ENCODE peak calls at places on chromosomes 1 and 21, in four cellular contexts. Z, E, S and C are unnamed samples.

GRCh38 chr1:230303822-230304221 is 122.3 kb downstream of the PGBD5 start:
- DNase-seq in E (peak), Z (no peak), S (no peak), C (no peak)

GRCh38 chr1:85494074-85494956 is 29.4 kb upstream of the DDAH1 start:
- DNase-seq in S (no peak), Z (no peak), E (no peak), C (no peak)

GRCh38 chr1:153536618-153537375 is 1.0 kb upstream of the S100A6 start:
- DNase-seq in E (no peak), S (no peak), Z (no peak), C (peak)

GRCh38 chr1:21261551-21262281 is 28.5 kb downstream of the ECE1 start:
- DNase-seq in S (no peak), Z (no peak), E (peak), C (peak)

GRCh38 chr1:174247472-174247871 is 88.2 kb downstream of the RABGAP1L start:
- DNase-seq in E (no peak), Z (no peak), S (no peak), C (no peak)

GRCh38 chr1:60427194-60427593 is 353.6 kb upstream of the C1orf87 start:
- DNase-seq in Z (no peak), E (no peak), S (no peak), C (no peak)

GRCh38 chr1:113396102-113396501 is 5.8 kb downstream of the MAGI3 start:
- DNase-seq in S (no peak), E (no peak), Z (no peak), C (no peak)

GRCh38 chr21:41573902-41574690 is 66.1 kb upstream of the TMPRSS2 start:
- DNase-seq in E (no peak), Z (no peak), S (no peak), C (no peak)

GRCh38 chr1:160547371-160547901 is 24.4 kb upstream of the SLAMF6 start:
- DNase-seq in Z (no peak), S (no peak), E (no peak), C (no peak)

GRCh38 chr21:25999935-26000582 is 170.5 kb downstream of the APP start:
- DNase-seq in S (peak), E (no peak), Z (no peak), C (no peak)